ENCODE peak calls at places on chromosomes 11 and 22, in six cellular contexts. A, E, R, S, B and W are unnamed samples.
A peak's percentile ranks its signal among the peaks of the same experiment; 100 is the strongest.

GRCh38 chr11:3841426-3842304 is 906 bp upstream of the RHOG start:
- DNase-seq in A (peak; percentile 84), E (peak; percentile 86), B (peak; percentile 82), S (peak; percentile 57), R (peak; percentile 92), W (peak; percentile 95)

GRCh38 chr11:46345131-46345597 is 2.1 kb upstream of the DGKZ start:
- DNase-seq in A (no peak), R (peak; percentile 83), S (no peak), E (no peak), B (no peak), W (no peak)

GRCh38 chr22:18954333-18954732 is 18.2 kb upstream of the PRODH start:
- DNase-seq in A (peak; percentile 24), R (peak; percentile 82), S (peak; percentile 6), B (peak; percentile 78), E (peak; percentile 66), W (no peak)

GRCh38 chr11:19394525-19395016 is 153.8 kb upstream of the E2F8 start:
- DNase-seq in A (no peak), B (no peak), E (peak; percentile 38), R (no peak), S (no peak), W (no peak)

GRCh38 chr11:26219506-26220117 is 112.3 kb upstream of the ANO3 start:
- DNase-seq in S (no peak), B (no peak), E (no peak), A (peak; percentile 68), R (no peak), W (no peak)

GRCh38 chr22:21641417-21641794 is 696 bp upstream of the SDF2L1 start:
- DNase-seq in B (peak; percentile 60), E (no peak), S (no peak), A (no peak), R (peak; percentile 53), W (no peak)

GRCh38 chr11:57425565-57426438 is 1.1 kb downstream of the SLC43A3 start:
- DNase-seq in B (peak; percentile 51), E (peak; percentile 86), R (peak; percentile 81), S (no peak), A (no peak), W (peak; percentile 93)

GRCh38 chr11:121671276-121672168 is 218.8 kb upstream of the SORL1-AS1 start:
- DNase-seq in S (peak; percentile 60), B (no peak), A (no peak), R (no peak), E (no peak), W (peak; percentile 84)

GRCh38 chr11:16322190-16322589 is 34.2 kb downstream of the SOX6 start:
- DNase-seq in S (no peak), B (no peak), R (no peak), A (no peak), E (no peak), W (no peak)

GRCh38 chr22:37741312-37741795 is 44.5 kb downstream of the TRIOBP start:
- DNase-seq in S (peak; percentile 97), A (peak; percentile 83), R (peak; percentile 91), B (peak; percentile 77), E (peak; percentile 94), W (no peak)

GRCh38 chr11:47514825-47515647 is 37.9 kb downstream of the CELF1 start:
- DNase-seq in A (peak; percentile 88), S (peak; percentile 59), B (no peak), R (no peak), E (no peak), W (no peak)

GRCh38 chr22:47356433-47357011 is 594.1 kb downstream of the TBC1D22A start:
- DNase-seq in B (no peak), E (peak; percentile 32), A (no peak), S (no peak), R (no peak), W (peak; percentile 29)

GRCh38 chr11:60912223-60912850 is 1.6 kb upstream of the TMEM109 start:
- DNase-seq in E (no peak), A (no peak), S (no peak), R (no peak), B (no peak), W (no peak)

GRCh38 chr11:33179431-33179830 is 18.2 kb upstream of the CSTF3 start:
- DNase-seq in B (no peak), E (no peak), A (peak; percentile 27), R (no peak), S (no peak), W (no peak)

GRCh38 chr11:2305862-2306823 is 4.3 kb downstream of the TSPAN32 start:
- DNase-seq in S (peak; percentile 42), R (peak; percentile 88), A (no peak), E (peak; percentile 71), B (peak; percentile 28), W (no peak)

GRCh38 chr11:132779487-132779886 is 752.8 kb downstream of the OPCML start:
- DNase-seq in A (peak; percentile 12), E (no peak), R (no peak), S (no peak), B (no peak), W (no peak)